ENCODE peak calls at places on chromosomes 3 and 15, in nine cellular contexts. One of them, this sample, is unnamed.

GRCh38 chr3:160564205-160564922 is 1.0 kb downstream of the KPNA4 start:
- DNase-seq in lower lobe of right lung: peak; percentile 55
- DNase-seq in GM06990: no peak
- DNase-seq in endothelial cell of umbilical vein: peak; percentile 37
- DNase-seq in left ventricle myocardium inferior: no peak
- DNase-seq in HL-60: no peak
- DNase-seq in epithelial cell of esophagus: no peak
- DNase-seq in Peyer's patch: no peak
- DNase-seq in tibial nerve: no peak
- DNase-seq in this sample: peak; percentile 21

GRCh38 chr15:85404922-85405293 is 24.5 kb downstream of the AKAP13 start:
- DNase-seq in lower lobe of right lung: no peak
- DNase-seq in epithelial cell of esophagus: no peak
- DNase-seq in HL-60: no peak
- DNase-seq in Peyer's patch: no peak
- DNase-seq in endothelial cell of umbilical vein: peak; percentile 90
- DNase-seq in tibial nerve: no peak
- DNase-seq in GM06990: no peak
- DNase-seq in left ventricle myocardium inferior: no peak
- DNase-seq in this sample: peak; percentile 45

GRCh38 chr15:37056168-37056893 is 44.0 kb downstream of the MEIS2 start:
- DNase-seq in GM06990: no peak
- DNase-seq in endothelial cell of umbilical vein: peak; percentile 48
- DNase-seq in left ventricle myocardium inferior: peak; percentile 76
- DNase-seq in lower lobe of right lung: no peak
- DNase-seq in tibial nerve: no peak
- DNase-seq in HL-60: no peak
- DNase-seq in epithelial cell of esophagus: peak; percentile 57
- DNase-seq in Peyer's patch: no peak
- DNase-seq in this sample: peak; percentile 22

GRCh38 chr15:67456677-67457529 is 64.0 kb upstream of the C15orf61 start:
- DNase-seq in GM06990: no peak
- DNase-seq in HL-60: peak; percentile 50
- DNase-seq in endothelial cell of umbilical vein: peak; percentile 70
- DNase-seq in Peyer's patch: peak; percentile 86
- DNase-seq in lower lobe of right lung: peak; percentile 88
- DNase-seq in tibial nerve: peak; percentile 88
- DNase-seq in epithelial cell of esophagus: peak; percentile 75
- DNase-seq in left ventricle myocardium inferior: peak; percentile 84
- DNase-seq in this sample: peak; percentile 69

GRCh38 chr15:66580643-66581042 is 14.8 kb upstream of the LCTL start:
- DNase-seq in lower lobe of right lung: no peak
- DNase-seq in Peyer's patch: no peak
- DNase-seq in left ventricle myocardium inferior: peak; percentile 55
- DNase-seq in tibial nerve: peak; percentile 10
- DNase-seq in epithelial cell of esophagus: no peak
- DNase-seq in endothelial cell of umbilical vein: peak; percentile 90
- DNase-seq in HL-60: no peak
- DNase-seq in GM06990: no peak
- DNase-seq in this sample: peak; percentile 21

GRCh38 chr3:136473716-136474326 is 223.7 kb downstream of the PCCB start:
- DNase-seq in HL-60: no peak
- DNase-seq in tibial nerve: no peak
- DNase-seq in endothelial cell of umbilical vein: no peak
- DNase-seq in GM06990: no peak
- DNase-seq in lower lobe of right lung: no peak
- DNase-seq in left ventricle myocardium inferior: no peak
- DNase-seq in epithelial cell of esophagus: no peak
- DNase-seq in Peyer's patch: no peak
- DNase-seq in this sample: peak; percentile 45

GRCh38 chr15:38196116-38196515 is 56.5 kb upstream of the SPRED1 start:
- DNase-seq in tibial nerve: no peak
- DNase-seq in endothelial cell of umbilical vein: no peak
- DNase-seq in left ventricle myocardium inferior: no peak
- DNase-seq in lower lobe of right lung: no peak
- DNase-seq in HL-60: no peak
- DNase-seq in Peyer's patch: no peak
- DNase-seq in GM06990: no peak
- DNase-seq in epithelial cell of esophagus: no peak
- DNase-seq in this sample: peak; percentile 19

GRCh38 chr3:155970406-155970805 is 100.0 kb downstream of the GMPS start:
- DNase-seq in endothelial cell of umbilical vein: no peak
- DNase-seq in lower lobe of right lung: no peak
- DNase-seq in HL-60: no peak
- DNase-seq in left ventricle myocardium inferior: no peak
- DNase-seq in epithelial cell of esophagus: no peak
- DNase-seq in tibial nerve: no peak
- DNase-seq in Peyer's patch: no peak
- DNase-seq in GM06990: no peak
- DNase-seq in this sample: no peak

GRCh38 chr3:40913192-40913591 is 286.1 kb upstream of the CTNNB1 start:
- DNase-seq in lower lobe of right lung: no peak
- DNase-seq in endothelial cell of umbilical vein: no peak
- DNase-seq in GM06990: no peak
- DNase-seq in Peyer's patch: no peak
- DNase-seq in left ventricle myocardium inferior: no peak
- DNase-seq in HL-60: no peak
- DNase-seq in tibial nerve: no peak
- DNase-seq in epithelial cell of esophagus: no peak
- DNase-seq in this sample: no peak

GRCh38 chr3:12442654-12443501 is 41.4 kb upstream of the TSEN2 start:
- DNase-seq in left ventricle myocardium inferior: peak; percentile 50
- DNase-seq in GM06990: no peak
- DNase-seq in epithelial cell of esophagus: no peak
- DNase-seq in endothelial cell of umbilical vein: no peak
- DNase-seq in tibial nerve: no peak
- DNase-seq in HL-60: no peak
- DNase-seq in Peyer's patch: no peak
- DNase-seq in lower lobe of right lung: no peak
- DNase-seq in this sample: peak; percentile 27

DNA sequence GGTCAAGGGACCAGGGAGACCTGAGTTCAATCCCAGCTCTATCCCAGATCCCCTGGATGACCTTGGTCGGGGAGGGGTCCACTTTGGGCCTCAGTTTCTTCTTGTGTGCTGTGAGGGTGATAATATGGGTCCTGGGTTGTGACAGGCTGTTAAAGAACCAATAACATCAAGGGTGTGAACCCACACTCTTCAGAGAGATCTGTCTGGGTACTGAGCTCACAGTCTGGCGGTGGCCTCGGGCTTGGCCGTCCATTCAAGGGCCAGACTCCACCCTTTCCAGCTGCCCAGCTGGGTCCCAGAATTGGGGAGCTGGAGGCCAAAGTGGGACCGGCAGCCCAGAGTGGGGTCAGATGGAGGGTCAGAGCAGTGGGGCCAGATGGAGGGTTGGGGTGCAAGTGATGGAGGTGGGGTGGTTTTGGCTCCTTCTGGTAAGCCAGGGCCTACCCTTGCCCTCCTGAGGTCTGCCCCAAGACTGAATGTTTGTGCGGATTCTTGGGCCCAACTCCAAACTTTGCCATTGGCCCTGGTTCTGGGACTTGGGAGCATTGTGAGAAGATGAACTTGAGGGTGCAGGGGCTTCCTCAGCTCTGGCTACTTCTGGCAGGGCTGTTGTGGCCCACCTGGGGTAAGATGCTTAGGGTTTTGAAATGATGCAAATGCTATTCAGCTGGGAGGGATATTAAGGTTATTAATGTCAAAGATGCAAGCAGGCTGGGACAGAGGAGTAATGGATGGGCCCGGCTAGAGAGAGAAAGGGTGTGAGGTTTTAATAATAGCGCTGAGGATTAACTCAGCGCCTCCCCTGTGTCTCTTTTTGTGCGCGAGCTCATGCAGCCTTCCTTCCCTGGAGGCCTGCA is 1.5 kb downstream of the CORO2B start:
- DNase-seq in HL-60: no peak
- DNase-seq in GM06990: no peak
- DNase-seq in tibial nerve: no peak
- DNase-seq in lower lobe of right lung: no peak
- DNase-seq in left ventricle myocardium inferior: peak; percentile 54
- DNase-seq in epithelial cell of esophagus: no peak
- DNase-seq in Peyer's patch: peak; percentile 34
- DNase-seq in endothelial cell of umbilical vein: no peak
- DNase-seq in this sample: no peak
- H3K4me3 ChIP-seq in HL-60: no peak overlapping the region
- H3K4me3 ChIP-seq in GM06990: no peak overlapping the region
- H3K4me3 ChIP-seq in tibial nerve: peak overlapping the region; percentile 45
- H3K4me3 ChIP-seq in lower lobe of right lung: peak overlapping the region; percentile 56
- H3K4me3 ChIP-seq in left ventricle myocardium inferior: peak overlapping the region; percentile 83
- H3K4me3 ChIP-seq in epithelial cell of esophagus: no peak overlapping the region
- H3K4me3 ChIP-seq in Peyer's patch: peak overlapping the region; percentile 60
- H3K4me3 ChIP-seq in endothelial cell of umbilical vein: no peak overlapping the region
- H3K4me3 ChIP-seq in this sample: peak overlapping the region; percentile 49

GRCh38 chr3:165885558-165886270 is 48.5 kb upstream of the BCHE start:
- DNase-seq in HL-60: no peak
- DNase-seq in tibial nerve: no peak
- DNase-seq in left ventricle myocardium inferior: no peak
- DNase-seq in epithelial cell of esophagus: no peak
- DNase-seq in GM06990: no peak
- DNase-seq in lower lobe of right lung: no peak
- DNase-seq in Peyer's patch: no peak
- DNase-seq in endothelial cell of umbilical vein: no peak
- DNase-seq in this sample: no peak

GRCh38 chr3:165883126-165883525 is 45.9 kb upstream of the BCHE start:
- DNase-seq in Peyer's patch: no peak
- DNase-seq in endothelial cell of umbilical vein: no peak
- DNase-seq in epithelial cell of esophagus: no peak
- DNase-seq in GM06990: no peak
- DNase-seq in tibial nerve: no peak
- DNase-seq in lower lobe of right lung: no peak
- DNase-seq in HL-60: no peak
- DNase-seq in left ventricle myocardium inferior: no peak
- DNase-seq in this sample: no peak

GRCh38 chr3:165883866-165884478 is 46.7 kb upstream of the BCHE start:
- DNase-seq in HL-60: no peak
- DNase-seq in tibial nerve: no peak
- DNase-seq in endothelial cell of umbilical vein: no peak
- DNase-seq in GM06990: no peak
- DNase-seq in epithelial cell of esophagus: no peak
- DNase-seq in left ventricle myocardium inferior: no peak
- DNase-seq in lower lobe of right lung: no peak
- DNase-seq in Peyer's patch: no peak
- DNase-seq in this sample: peak; percentile 0

DNA sequence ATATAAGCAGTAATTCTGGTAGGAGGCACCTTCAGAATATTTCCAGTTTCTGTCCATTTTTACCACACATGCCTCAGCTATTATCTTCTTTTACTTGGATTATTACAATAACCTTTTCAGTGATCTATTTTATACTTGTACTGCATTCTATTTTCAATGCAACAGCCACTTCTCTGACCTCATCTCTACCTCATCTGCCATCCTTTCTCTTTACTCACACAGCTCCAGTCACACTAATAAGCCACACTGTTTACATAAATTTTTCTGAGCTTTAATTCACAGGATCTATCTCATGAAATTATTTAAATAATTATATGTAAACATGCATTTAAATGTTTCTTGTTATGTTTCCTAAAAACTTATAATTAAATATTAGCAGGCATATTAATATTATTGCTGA is 47.3 kb upstream of the BCHE start:
- DNase-seq in epithelial cell of esophagus: no peak
- DNase-seq in lower lobe of right lung: no peak
- DNase-seq in endothelial cell of umbilical vein: no peak
- DNase-seq in tibial nerve: no peak
- DNase-seq in left ventricle myocardium inferior: no peak
- DNase-seq in GM06990: no peak
- DNase-seq in HL-60: no peak
- DNase-seq in Peyer's patch: no peak
- DNase-seq in this sample: no peak
- H3K4me3 ChIP-seq in epithelial cell of esophagus: no peak overlapping the region
- H3K4me3 ChIP-seq in lower lobe of right lung: no peak overlapping the region
- H3K4me3 ChIP-seq in endothelial cell of umbilical vein: no peak overlapping the region
- H3K4me3 ChIP-seq in tibial nerve: no peak overlapping the region
- H3K4me3 ChIP-seq in left ventricle myocardium inferior: no peak overlapping the region
- H3K4me3 ChIP-seq in GM06990: no peak overlapping the region
- H3K4me3 ChIP-seq in HL-60: no peak overlapping the region
- H3K4me3 ChIP-seq in Peyer's patch: no peak overlapping the region
- H3K4me3 ChIP-seq in this sample: no peak overlapping the region

GRCh38 chr15:48265145-48265544 is 59.0 kb downstream of the SLC12A1 start:
- DNase-seq in Peyer's patch: no peak
- DNase-seq in HL-60: no peak
- DNase-seq in GM06990: no peak
- DNase-seq in epithelial cell of esophagus: no peak
- DNase-seq in left ventricle myocardium inferior: no peak
- DNase-seq in tibial nerve: no peak
- DNase-seq in endothelial cell of umbilical vein: no peak
- DNase-seq in lower lobe of right lung: no peak
- DNase-seq in this sample: no peak

GRCh38 chr15:48267766-48268165 is 61.7 kb downstream of the SLC12A1 start:
- DNase-seq in endothelial cell of umbilical vein: no peak
- DNase-seq in GM06990: no peak
- DNase-seq in tibial nerve: no peak
- DNase-seq in left ventricle myocardium inferior: no peak
- DNase-seq in lower lobe of right lung: no peak
- DNase-seq in Peyer's patch: no peak
- DNase-seq in HL-60: no peak
- DNase-seq in epithelial cell of esophagus: no peak
- DNase-seq in this sample: no peak

GRCh38 chr15:48266029-48266428 is 59.9 kb downstream of the SLC12A1 start:
- DNase-seq in HL-60: no peak
- DNase-seq in lower lobe of right lung: no peak
- DNase-seq in left ventricle myocardium inferior: no peak
- DNase-seq in tibial nerve: no peak
- DNase-seq in Peyer's patch: no peak
- DNase-seq in GM06990: no peak
- DNase-seq in endothelial cell of umbilical vein: no peak
- DNase-seq in epithelial cell of esophagus: peak; percentile 55
- DNase-seq in this sample: no peak
- H3K4me3 ChIP-seq in HL-60: no peak overlapping the region
- H3K4me3 ChIP-seq in lower lobe of right lung: no peak overlapping the region
- H3K4me3 ChIP-seq in left ventricle myocardium inferior: no peak overlapping the region
- H3K4me3 ChIP-seq in tibial nerve: no peak overlapping the region
- H3K4me3 ChIP-seq in Peyer's patch: no peak overlapping the region
- H3K4me3 ChIP-seq in GM06990: no peak overlapping the region
- H3K4me3 ChIP-seq in endothelial cell of umbilical vein: no peak overlapping the region
- H3K4me3 ChIP-seq in epithelial cell of esophagus: no peak overlapping the region
- H3K4me3 ChIP-seq in this sample: no peak overlapping the region

DNA sequence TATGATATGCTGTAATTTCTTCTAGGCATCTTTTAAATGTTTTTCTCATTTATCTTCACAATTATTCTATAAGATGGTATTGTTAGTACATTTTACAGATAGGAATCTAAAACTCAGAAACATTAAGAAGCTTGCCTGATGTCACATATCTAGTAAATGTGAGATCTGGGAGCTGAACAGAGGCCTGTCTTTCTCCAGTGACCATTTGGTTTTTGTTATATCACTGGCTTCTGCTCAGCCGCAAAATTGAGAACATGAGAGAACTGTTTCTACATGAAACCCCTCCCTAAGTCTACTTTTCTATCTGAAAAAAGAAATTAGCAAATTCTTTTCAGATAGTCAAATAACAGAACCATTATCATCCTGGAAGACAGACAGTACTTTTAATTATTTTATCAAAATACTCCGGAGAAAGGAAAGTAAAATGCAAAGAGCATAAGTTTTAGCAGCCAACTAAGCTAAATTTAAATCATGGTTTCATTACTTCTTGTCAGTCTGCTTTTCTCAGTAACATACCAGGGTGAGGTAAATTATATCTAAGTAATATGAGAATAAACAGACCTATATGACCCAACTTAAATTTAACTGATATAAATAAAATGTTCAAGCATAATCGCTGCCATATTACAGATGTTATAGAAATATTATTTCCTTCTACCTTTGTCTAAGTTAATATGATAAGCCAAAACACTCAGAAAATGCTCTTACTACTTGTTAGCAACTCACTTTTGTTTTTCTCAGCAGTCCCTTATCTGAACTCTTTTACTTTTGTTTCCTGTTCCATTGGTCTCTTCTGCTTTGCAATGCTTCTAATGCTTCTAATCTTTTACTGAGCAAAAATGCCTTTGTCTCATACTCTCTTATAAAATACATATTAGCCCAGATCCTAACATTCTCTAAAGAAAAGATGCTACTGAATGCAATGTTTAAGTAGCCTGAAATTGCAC is 68.0 kb upstream of the MBNL1 start:
- DNase-seq in endothelial cell of umbilical vein: peak; percentile 46
- DNase-seq in Peyer's patch: no peak
- DNase-seq in tibial nerve: no peak
- DNase-seq in epithelial cell of esophagus: no peak
- DNase-seq in left ventricle myocardium inferior: no peak
- DNase-seq in lower lobe of right lung: no peak
- DNase-seq in GM06990: peak; percentile 40
- DNase-seq in HL-60: no peak
- DNase-seq in this sample: no peak
- H3K4me3 ChIP-seq in endothelial cell of umbilical vein: no peak overlapping the region
- H3K4me3 ChIP-seq in Peyer's patch: no peak overlapping the region
- H3K4me3 ChIP-seq in tibial nerve: peak overlapping the region; percentile 22
- H3K4me3 ChIP-seq in epithelial cell of esophagus: no peak overlapping the region
- H3K4me3 ChIP-seq in left ventricle myocardium inferior: peak overlapping the region; percentile 38
- H3K4me3 ChIP-seq in lower lobe of right lung: peak overlapping the region; percentile 18
- H3K4me3 ChIP-seq in GM06990: peak overlapping the region; percentile 40
- H3K4me3 ChIP-seq in HL-60: no peak overlapping the region
- H3K4me3 ChIP-seq in this sample: no peak overlapping the region

This sample was measured in fibroblast of villous mesenchyme.